ENCODE peak calls at places on chromosomes 11 and 22, in seven cellular contexts. S is A549, R is MM.1S, H is cardiac fibroblast, G is foreskin fibroblast, J is OCI-LY7, M is esophagus squamous epithelium. O is an unnamed sample.
A peak's percentile ranks its signal among the peaks of the same experiment; 100 is the strongest.

GRCh38 chr11:37948258-37948657 is 1350.2 kb upstream of the RAG2 start:
- DNase-seq in S (no peak), R (no peak), H (no peak), G (peak; percentile 1), J (no peak), M (no peak), O (no peak)

GRCh38 chr22:43197271-43197941 is 10.5 kb upstream of the TTLL12 start:
- DNase-seq in S (no peak), R (peak; percentile 56), H (peak; percentile 28), G (peak; percentile 69), J (no peak), M (no peak), O (no peak)

GRCh38 chr11:68354181-68354872 is 41.9 kb downstream of the LRP5 start:
- DNase-seq in S (peak; percentile 98), R (no peak), H (peak; percentile 95), G (peak; percentile 82), J (no peak), M (no peak), O (no peak)

GRCh38 chr11:114524122-114524521 is 35.6 kb downstream of the NXPE1 start:
- DNase-seq in S (no peak), R (no peak), H (no peak), G (no peak), J (no peak), M (no peak), O (no peak)

GRCh38 chr11:66119348-66120133 is 49.5 kb downstream of the PACS1 start:
- DNase-seq in S (peak; percentile 60), R (no peak), H (peak; percentile 91), G (peak; percentile 77), J (no peak), M (no peak), O (no peak)

GRCh38 chr11:66915046-66915832 is 42.9 kb downstream of the PC start:
- DNase-seq in S (no peak), R (no peak), H (no peak), G (no peak), J (no peak), M (no peak), O (no peak)

GRCh38 chr11:14112721-14113120 is 150.2 kb downstream of the SPON1 start:
- DNase-seq in S (no peak), R (no peak), H (no peak), G (no peak), J (no peak), M (no peak), O (no peak)

GRCh38 chr11:95835768-95836488 is 45.6 kb downstream of the CEP57 start:
- DNase-seq in S (peak; percentile 48), R (peak; percentile 63), H (peak; percentile 92), G (peak; percentile 90), J (peak; percentile 51), M (peak; percentile 2), O (peak; percentile 61)

GRCh38 chr11:10488121-10488580 is 33.1 kb downstream of the AMPD3 start:
- DNase-seq in S (no peak), R (peak; percentile 37), H (no peak), G (no peak), J (peak; percentile 23), M (no peak), O (peak; percentile 24)

GRCh38 chr11:95363189-95363588 is 132.2 kb upstream of the SESN3 start:
- DNase-seq in S (no peak), R (no peak), H (no peak), G (peak; percentile 20), J (no peak), M (no peak), O (no peak)

GRCh38 chr22:49965291-49966040 is 4.9 kb downstream of the PIM3 start:
- DNase-seq in S (no peak), R (peak; percentile 6), H (no peak), G (no peak), J (no peak), M (no peak), O (no peak)

GRCh38 chr11:100546714-100547113 is 140.4 kb upstream of the ARHGAP42 start:
- DNase-seq in S (no peak), R (no peak), H (peak; percentile 16), G (no peak), J (no peak), M (no peak), O (no peak)

GRCh38 chr22:42943981-42944380 is 71.0 kb downstream of the PACSIN2 start:
- DNase-seq in S (no peak), R (no peak), H (no peak), G (no peak), J (no peak), M (no peak), O (no peak)

GRCh38 chr11:68684385-68685356 is at the start of gene GAL:
- DNase-seq in S (no peak), R (no peak), H (no peak), G (peak; percentile 54), J (no peak), M (no peak), O (no peak)

GRCh38 chr11:118697346-118697745 is 17.9 kb upstream of the TREH start:
- DNase-seq in S (no peak), R (no peak), H (no peak), G (no peak), J (no peak), M (no peak), O (no peak)

GRCh38 chr22:47423861-47424820 is 661.7 kb downstream of the TBC1D22A start:
- DNase-seq in S (no peak), R (no peak), H (no peak), G (no peak), J (no peak), M (no peak), O (no peak)

GRCh38 chr22:31618057-31618456 is 44.0 kb downstream of the PISD start:
- DNase-seq in S (no peak), R (no peak), H (no peak), G (no peak), J (no peak), M (no peak), O (no peak)

GRCh38 chr11:32478277-32478731 is 43.0 kb upstream of the WT1 start:
- DNase-seq in S (no peak), R (no peak), H (peak; percentile 91), G (no peak), J (no peak), M (no peak), O (no peak)

GRCh38 chr11:10325398-10326079 is 20.7 kb downstream of the ADM start:
- DNase-seq in S (no peak), R (no peak), H (peak; percentile 90), G (peak; percentile 96), J (no peak), M (no peak), O (no peak)

GRCh38 chr11:69942333-69942820 is 123.2 kb upstream of the FGF3 start:
- DNase-seq in S (no peak), R (no peak), H (no peak), G (no peak), J (no peak), M (no peak), O (no peak)

GRCh38 chr22:35959121-35959800 is 69.4 kb downstream of the RBFOX2 start:
- DNase-seq in S (no peak), R (no peak), H (no peak), G (no peak), J (no peak), M (no peak), O (no peak)

DNA sequence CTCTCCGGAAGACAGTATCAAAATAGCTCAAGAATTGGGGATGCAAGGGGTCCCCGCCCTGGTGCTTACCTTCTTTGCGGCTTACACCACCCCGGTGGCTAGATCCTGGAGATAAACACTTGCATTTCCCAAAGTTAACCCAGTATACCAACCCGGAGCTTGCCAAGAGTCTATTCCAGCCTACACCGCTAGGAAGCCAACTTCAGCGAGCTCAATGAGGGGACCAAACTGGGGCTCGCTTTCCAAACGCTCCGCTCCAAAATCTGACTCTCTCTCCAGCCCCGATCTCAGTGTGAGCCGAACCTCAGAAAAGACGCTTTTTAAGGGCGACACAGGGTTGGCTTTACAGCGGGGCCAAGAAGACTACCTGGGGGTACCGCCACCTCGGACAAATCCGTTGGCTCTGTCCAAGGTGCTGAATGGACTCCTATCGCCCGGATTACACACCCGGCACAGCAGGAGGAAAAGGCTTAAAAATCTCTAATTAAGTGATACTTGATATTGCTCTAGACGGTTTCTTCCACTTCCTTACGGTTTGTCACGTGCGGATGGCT is 20.1 kb upstream of the BDNF start:
- DNase-seq in S (peak; percentile 67), R (no peak), H (peak; percentile 60), G (peak; percentile 71), J (no peak), M (no peak), O (peak; percentile 18)
- TF ChIP-seq CTCF in S (peak; percentile 16), R (no peak), H (peak; percentile 32), G (peak; percentile 28), J (no peak), M (no peak), O (no peak)

DNA sequence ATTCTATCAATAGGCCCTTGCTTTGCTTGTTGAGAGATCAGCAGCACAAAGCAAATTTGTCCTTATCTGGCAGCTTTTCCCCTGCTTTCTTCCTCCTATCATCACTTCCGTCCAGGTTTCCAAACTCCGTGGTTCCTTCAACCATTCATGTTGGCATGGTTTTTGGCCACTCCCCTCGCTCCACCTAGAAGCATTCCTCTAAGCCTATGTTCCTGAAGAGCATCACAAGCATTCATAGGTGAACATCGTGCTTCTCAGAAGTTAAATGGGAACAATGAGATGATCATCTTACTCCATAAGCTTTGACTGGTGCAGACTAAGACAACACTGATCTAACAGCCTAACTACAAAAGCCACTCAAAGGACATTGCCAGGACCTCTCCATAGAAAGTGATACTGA is 86.3 kb downstream of the ETS1 start:
- DNase-seq in S (no peak), R (no peak), H (no peak), G (peak; percentile 2), J (no peak), M (no peak), O (no peak)
- H3K4me3 ChIP-seq in S (no peak overlapping the region), R (no peak overlapping the region), H (no peak overlapping the region), G (no peak overlapping the region), J (no peak overlapping the region), M (no peak overlapping the region), O (no peak overlapping the region)

GRCh38 chr22:34946339-34946985 is 119.5 kb upstream of the ISX start:
- DNase-seq in S (no peak), R (no peak), H (no peak), G (no peak), J (no peak), M (no peak), O (peak; percentile 37)

DNA sequence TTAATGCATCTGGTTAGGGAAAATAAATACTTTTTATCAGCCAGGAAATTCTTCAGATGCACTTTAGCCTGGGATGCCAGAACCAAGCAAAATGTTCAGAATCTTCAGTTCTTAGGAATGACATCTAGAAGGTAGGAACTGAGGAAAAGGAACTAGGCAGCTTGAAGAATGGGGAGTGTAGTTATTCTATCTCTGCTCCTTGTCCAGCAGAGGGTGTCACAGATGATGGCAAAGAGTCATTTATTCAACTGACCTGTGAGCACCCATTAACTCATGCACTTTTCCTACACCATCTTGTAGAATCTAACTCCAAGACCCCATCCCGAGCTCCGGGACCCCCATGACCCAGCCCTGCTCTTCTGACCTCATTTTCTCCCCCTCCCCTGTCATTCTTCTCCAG is 122.1 kb upstream of the ISX start:
- DNase-seq in S (no peak), R (no peak), H (no peak), G (no peak), J (no peak), M (no peak), O (peak; percentile 20)
- TF ChIP-seq CTCF in S (no peak), R (no peak), H (no peak), G (no peak), J (peak; percentile 23), M (no peak), O (no peak)

GRCh38 chr11:125874556-125875124 is 12.8 kb upstream of the HYLS1 start:
- DNase-seq in S (peak; percentile 25), R (peak; percentile 49), H (peak; percentile 86), G (peak; percentile 84), J (peak; percentile 61), M (no peak), O (peak; percentile 69)
- H3K4me3 ChIP-seq in S (no peak overlapping the region), R (no peak overlapping the region), H (peak overlapping the region; percentile 22), G (peak overlapping the region; percentile 23), J (no peak overlapping the region), M (no peak overlapping the region), O (no peak overlapping the region)